ENCODE peak calls at places on chromosome 13, in five cellular contexts. One of them, this sample, is unnamed.
A peak's percentile ranks its signal among the peaks of the same experiment; 100 is the strongest.

GRCh38 chr13:34391071-34391470 is 551.0 kb upstream of the NBEA start:
- DNase-seq in adrenal gland: no peak
- DNase-seq in stomach: no peak
- DNase-seq in BJ: peak; percentile 30
- DNase-seq in uterus: no peak
- DNase-seq in this sample: peak; percentile 73

GRCh38 chr13:84400711-84401110 is 518.4 kb upstream of the SLITRK1 start:
- DNase-seq in uterus: no peak
- DNase-seq in stomach: no peak
- DNase-seq in adrenal gland: no peak
- DNase-seq in BJ: peak; percentile 52
- DNase-seq in this sample: peak; percentile 98

GRCh38 chr13:80988752-80989151 is 647.8 kb upstream of the SPRY2 start:
- DNase-seq in BJ: no peak
- DNase-seq in stomach: no peak
- DNase-seq in adrenal gland: no peak
- DNase-seq in uterus: no peak
- DNase-seq in this sample: no peak

GRCh38 chr13:49367640-49368431 is 76.0 kb downstream of the CAB39L start:
- DNase-seq in uterus: no peak
- DNase-seq in stomach: no peak
- DNase-seq in BJ: no peak
- DNase-seq in adrenal gland: no peak
- DNase-seq in this sample: no peak

GRCh38 chr13:59914556-59914955 is 249.2 kb downstream of the DIAPH3 start:
- DNase-seq in uterus: no peak
- DNase-seq in adrenal gland: no peak
- DNase-seq in stomach: no peak
- DNase-seq in BJ: no peak
- DNase-seq in this sample: no peak

GRCh38 chr13:31282741-31283455 is 83.1 kb downstream of the B3GLCT start:
- DNase-seq in BJ: no peak
- DNase-seq in adrenal gland: no peak
- DNase-seq in stomach: no peak
- DNase-seq in uterus: no peak
- DNase-seq in this sample: peak; percentile 5

GRCh38 chr13:98842858-98843481 is 90.5 kb upstream of the SLC15A1 start:
- DNase-seq in uterus: peak; percentile 74
- DNase-seq in adrenal gland: peak; percentile 89
- DNase-seq in BJ: peak; percentile 19
- DNase-seq in stomach: peak; percentile 71
- DNase-seq in this sample: peak; percentile 70

GRCh38 chr13:89925107-89925506 is 1422.4 kb upstream of the MIR17HG start:
- DNase-seq in uterus: no peak
- DNase-seq in BJ: no peak
- DNase-seq in adrenal gland: no peak
- DNase-seq in stomach: no peak
- DNase-seq in this sample: peak; percentile 45

GRCh38 chr13:47463726-47464125 is 537.3 kb downstream of the SUCLA2 start:
- DNase-seq in uterus: no peak
- DNase-seq in adrenal gland: no peak
- DNase-seq in BJ: no peak
- DNase-seq in stomach: no peak
- DNase-seq in this sample: no peak

GRCh38 chr13:107203146-107203847 is 635.4 kb upstream of the ARGLU1 start:
- DNase-seq in uterus: no peak
- DNase-seq in stomach: no peak
- DNase-seq in BJ: no peak
- DNase-seq in adrenal gland: no peak
- DNase-seq in this sample: no peak

GRCh38 chr13:50126378-50127016 is 111.3 kb downstream of the KCNRG start:
- DNase-seq in adrenal gland: no peak
- DNase-seq in stomach: no peak
- DNase-seq in BJ: no peak
- DNase-seq in uterus: no peak
- DNase-seq in this sample: peak; percentile 30

GRCh38 chr13:91922969-91923592 is 524.7 kb downstream of the GPC5 start:
- DNase-seq in uterus: no peak
- DNase-seq in adrenal gland: no peak
- DNase-seq in BJ: no peak
- DNase-seq in stomach: no peak
- DNase-seq in this sample: no peak

GRCh38 chr13:113949546-113949945 is 24.3 kb downstream of the C13orf46 start:
- DNase-seq in adrenal gland: no peak
- DNase-seq in BJ: no peak
- DNase-seq in uterus: no peak
- DNase-seq in stomach: no peak
- DNase-seq in this sample: no peak

GRCh38 chr13:29465741-29466293 is 129.7 kb downstream of the SLC7A1 start:
- DNase-seq in uterus: peak; percentile 51
- DNase-seq in stomach: peak; percentile 31
- DNase-seq in BJ: peak; percentile 19
- DNase-seq in adrenal gland: peak; percentile 58
- DNase-seq in this sample: peak; percentile 38

GRCh38 chr13:36536546-36536945 is 104.3 kb downstream of the CCNA1 start:
- DNase-seq in BJ: no peak
- DNase-seq in adrenal gland: no peak
- DNase-seq in uterus: no peak
- DNase-seq in stomach: no peak
- DNase-seq in this sample: no peak

GRCh38 chr13:33934936-33935510 is 117.1 kb downstream of the RFC3 start:
- DNase-seq in adrenal gland: no peak
- DNase-seq in stomach: no peak
- DNase-seq in BJ: no peak
- DNase-seq in uterus: no peak
- DNase-seq in this sample: no peak

GRCh38 chr13:111281751-111282311 is 38.6 kb upstream of the TEX29 start:
- DNase-seq in adrenal gland: peak; percentile 51
- DNase-seq in uterus: no peak
- DNase-seq in stomach: no peak
- DNase-seq in BJ: peak; percentile 30
- DNase-seq in this sample: peak; percentile 3

GRCh38 chr13:52998290-52998876 is 30.2 kb upstream of the OLFM4 start:
- DNase-seq in BJ: no peak
- DNase-seq in adrenal gland: no peak
- DNase-seq in stomach: no peak
- DNase-seq in uterus: no peak
- DNase-seq in this sample: no peak

GRCh38 chr13:50358715-50359367 is 343.6 kb downstream of the KCNRG start:
- DNase-seq in uterus: no peak
- DNase-seq in adrenal gland: no peak
- DNase-seq in BJ: no peak
- DNase-seq in stomach: no peak
- DNase-seq in this sample: no peak

GRCh38 chr13:27921961-27922910 is 2.4 kb downstream of the PDX1 start:
- DNase-seq in uterus: no peak
- DNase-seq in stomach: no peak
- DNase-seq in BJ: no peak
- DNase-seq in adrenal gland: no peak
- DNase-seq in this sample: no peak
- H3K27me3 ChIP-seq in uterus: peaks cover 11% of the 10 kb centered on the region
- H3K27me3 ChIP-seq in stomach: peaks cover 99% of the 10 kb centered on the region
- H3K27me3 ChIP-seq in BJ: peaks cover 71% of the 10 kb centered on the region
- H3K27me3 ChIP-seq in adrenal gland: peaks cover 98% of the 10 kb centered on the region
- H3K27me3 ChIP-seq in this sample: peaks cover 75% of the 10 kb centered on the region

DNA sequence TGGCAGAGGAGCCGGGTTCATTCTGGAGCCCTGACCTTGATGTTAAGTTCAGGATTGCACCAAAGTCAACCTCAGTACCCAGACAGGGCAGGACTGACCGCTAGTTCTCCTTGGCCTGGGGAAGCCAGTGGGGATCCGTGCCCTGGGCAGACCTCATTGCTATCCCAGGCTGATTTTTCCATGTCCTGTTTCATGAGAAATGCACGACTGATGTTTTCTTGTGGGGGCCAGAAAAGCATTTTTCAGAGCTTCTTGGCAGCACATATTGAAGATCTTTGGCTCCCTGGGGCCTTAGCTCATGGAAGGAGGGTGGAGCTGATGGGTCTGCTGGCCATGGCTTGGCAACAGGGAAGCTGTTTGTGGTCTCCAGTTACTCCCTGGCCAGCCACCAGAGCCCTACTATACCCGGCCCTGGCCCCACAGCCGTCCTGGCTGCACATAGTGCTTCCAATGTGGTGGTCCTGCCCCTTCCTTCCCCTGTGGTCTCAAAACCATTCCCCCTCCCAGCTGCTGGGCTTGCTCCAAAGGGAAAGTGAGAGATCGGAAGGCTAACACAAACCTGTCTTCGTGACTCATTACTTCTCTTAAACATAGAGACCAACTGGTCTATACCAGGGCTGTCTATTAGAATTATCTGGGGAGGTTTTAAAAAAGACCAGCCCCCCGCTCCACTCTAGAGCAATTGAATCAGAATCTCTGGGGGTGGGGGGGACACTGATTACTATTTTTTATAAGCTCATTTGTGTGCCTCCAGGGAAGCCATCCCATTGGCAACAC is 11.3 kb downstream of the IL17D start:
- DNase-seq in BJ: no peak
- DNase-seq in stomach: no peak
- DNase-seq in adrenal gland: no peak
- DNase-seq in uterus: peak; percentile 44
- DNase-seq in this sample: no peak
- H3K4me3 ChIP-seq in BJ: no peak overlapping the region
- H3K4me3 ChIP-seq in stomach: no peak overlapping the region
- H3K4me3 ChIP-seq in adrenal gland: no peak overlapping the region
- H3K4me3 ChIP-seq in uterus: no peak overlapping the region
- H3K4me3 ChIP-seq in this sample: no peak overlapping the region

GRCh38 chr13:27965343-27965739 is 3.8 kb downstream of the CDX2 start:
- DNase-seq in adrenal gland: no peak
- DNase-seq in stomach: no peak
- DNase-seq in BJ: no peak
- DNase-seq in uterus: no peak
- DNase-seq in this sample: no peak
- H3K27me3 ChIP-seq in adrenal gland: peaks cover 84% of the 10 kb centered on the region
- H3K27me3 ChIP-seq in stomach: peaks cover 84% of the 10 kb centered on the region
- H3K27me3 ChIP-seq in BJ: peaks cover 73% of the 10 kb centered on the region
- H3K27me3 ChIP-seq in uterus: peaks cover 5% of the 10 kb centered on the region
- H3K27me3 ChIP-seq in this sample: peaks cover 61% of the 10 kb centered on the region

GRCh38 chr13:39855236-39855635 is 199.8 kb downstream of the COG6 start:
- DNase-seq in stomach: no peak
- DNase-seq in uterus: no peak
- DNase-seq in BJ: no peak
- DNase-seq in adrenal gland: no peak
- DNase-seq in this sample: no peak
- H3K4me3 ChIP-seq in stomach: no peak overlapping the region
- H3K4me3 ChIP-seq in uterus: no peak overlapping the region
- H3K4me3 ChIP-seq in BJ: no peak overlapping the region
- H3K4me3 ChIP-seq in adrenal gland: no peak overlapping the region
- H3K4me3 ChIP-seq in this sample: no peak overlapping the region

GRCh38 chr13:42043676-42044075 is 4.8 kb upstream of the DGKH start:
- DNase-seq in adrenal gland: no peak
- DNase-seq in uterus: no peak
- DNase-seq in stomach: no peak
- DNase-seq in BJ: no peak
- DNase-seq in this sample: no peak
- H3K27me3 ChIP-seq in adrenal gland: no peaks in the 10 kb centered on the region
- H3K27me3 ChIP-seq in uterus: no peaks in the 10 kb centered on the region
- H3K27me3 ChIP-seq in stomach: no peaks in the 10 kb centered on the region
- H3K27me3 ChIP-seq in BJ: no peaks in the 10 kb centered on the region
- H3K27me3 ChIP-seq in this sample: no peaks in the 10 kb centered on the region

DNA sequence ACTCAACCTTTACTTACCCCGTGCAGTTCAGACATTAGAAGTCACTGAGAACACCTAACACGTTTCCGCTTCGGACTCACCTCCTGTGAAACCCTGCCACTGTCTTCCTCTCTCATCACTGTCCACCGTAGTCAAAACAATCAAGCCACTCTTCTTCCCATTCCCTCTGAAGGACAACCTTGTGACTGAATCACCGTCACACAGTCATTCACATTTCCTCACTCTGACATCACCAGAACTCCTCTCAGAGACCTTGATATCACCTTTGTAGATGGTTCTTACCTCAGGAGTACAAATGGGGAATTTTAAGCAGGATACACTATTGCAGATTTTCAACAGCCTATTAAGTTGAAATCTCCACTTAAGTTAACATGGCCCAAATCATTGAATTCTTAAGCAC is 1.3 kb upstream of the KBTBD6 start:
- DNase-seq in adrenal gland: no peak
- DNase-seq in stomach: no peak
- DNase-seq in uterus: no peak
- DNase-seq in BJ: no peak
- DNase-seq in this sample: peak; percentile 58
- H3K4me3 ChIP-seq in adrenal gland: no peak overlapping the region
- H3K4me3 ChIP-seq in stomach: no peak overlapping the region
- H3K4me3 ChIP-seq in uterus: no peak overlapping the region
- H3K4me3 ChIP-seq in BJ: no peak overlapping the region
- H3K4me3 ChIP-seq in this sample: no peak overlapping the region

GRCh38 chr13:22256111-22256639 is 585.3 kb downstream of the FGF9 start:
- DNase-seq in adrenal gland: no peak
- DNase-seq in uterus: no peak
- DNase-seq in BJ: no peak
- DNase-seq in stomach: no peak
- DNase-seq in this sample: no peak

GRCh38 chr13:22253107-22253506 is 582.2 kb downstream of the FGF9 start:
- DNase-seq in stomach: no peak
- DNase-seq in adrenal gland: no peak
- DNase-seq in BJ: no peak
- DNase-seq in uterus: no peak
- DNase-seq in this sample: no peak

DNA sequence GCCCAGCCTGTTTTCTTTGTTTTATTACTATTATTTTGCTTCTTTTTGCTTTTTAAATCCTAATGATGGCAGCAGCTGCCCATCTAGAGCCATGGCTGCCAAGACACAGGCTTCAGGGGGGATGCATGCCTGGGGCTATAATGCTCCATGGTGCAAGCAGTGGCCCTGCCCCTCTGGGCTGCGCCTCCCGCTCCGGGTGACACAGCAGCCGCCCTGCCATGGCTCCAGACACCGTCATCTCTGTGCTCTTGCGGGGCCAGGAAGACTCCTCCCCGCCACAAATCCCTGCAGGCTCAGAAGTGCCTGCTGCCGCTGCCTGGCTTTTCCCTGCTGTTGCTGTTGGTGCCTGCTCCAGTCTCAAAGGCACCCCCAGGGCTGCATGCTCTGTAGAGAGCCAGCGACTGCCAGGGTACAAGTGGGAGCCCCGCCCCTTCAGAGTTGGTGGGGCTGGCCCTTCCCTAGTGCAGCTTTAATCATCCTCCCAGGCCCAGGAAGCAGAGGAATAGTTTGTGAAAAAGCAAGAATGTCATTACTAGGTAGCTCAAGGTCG is 581.5 kb downstream of the FGF9 start:
- DNase-seq in adrenal gland: no peak
- DNase-seq in stomach: no peak
- DNase-seq in uterus: no peak
- DNase-seq in BJ: no peak
- DNase-seq in this sample: no peak
- H3K27me3 ChIP-seq in adrenal gland: no peaks in the 10 kb centered on the region
- H3K27me3 ChIP-seq in stomach: no peaks in the 10 kb centered on the region
- H3K27me3 ChIP-seq in uterus: no peaks in the 10 kb centered on the region
- H3K27me3 ChIP-seq in BJ: no peaks in the 10 kb centered on the region
- H3K27me3 ChIP-seq in this sample: no peaks in the 10 kb centered on the region

DNA sequence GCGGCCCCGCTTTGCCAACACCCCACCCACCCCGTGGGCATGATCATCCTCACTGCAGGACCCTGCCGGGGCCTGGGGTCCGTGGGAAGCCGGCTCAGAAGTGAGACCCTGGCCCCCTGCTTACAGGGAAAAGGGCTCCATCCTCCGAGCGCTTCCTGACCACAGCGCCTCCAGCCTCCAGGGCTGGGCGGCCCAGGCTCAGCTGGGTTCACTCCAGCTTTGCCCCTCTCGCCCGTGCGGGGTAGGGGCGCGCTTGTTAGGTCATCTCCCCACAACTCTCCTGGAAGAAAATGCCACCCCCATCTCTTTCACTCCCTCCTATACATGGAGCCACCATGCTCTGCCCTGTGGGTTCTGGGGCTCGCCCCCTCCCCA is 6.6 kb upstream of the C1QTNF9B start:
- DNase-seq in uterus: no peak
- DNase-seq in adrenal gland: no peak
- DNase-seq in BJ: no peak
- DNase-seq in stomach: no peak
- DNase-seq in this sample: no peak
- H3K4me3 ChIP-seq in uterus: no peak overlapping the region
- H3K4me3 ChIP-seq in adrenal gland: no peak overlapping the region
- H3K4me3 ChIP-seq in BJ: no peak overlapping the region
- H3K4me3 ChIP-seq in stomach: peak overlapping the region; percentile 31
- H3K4me3 ChIP-seq in this sample: no peak overlapping the region